ENCODE peak calls at places on chromosomes 11 and 22, in seven cellular contexts. S is pancreas, W is right atrium auricular region, J is IMR-90, Q is heart left ventricle, G is fibroblast of lung, X is tibial nerve. C is an unnamed sample.

GRCh38 chr11:11444800-11445126 is 91.7 kb upstream of the CSNK2A3 start:
- DNase-seq in S (no peak), W (no peak), J (no peak), Q (no peak), G (no peak), X (no peak), C (no peak)

GRCh38 chr11:114247070-114247789 is 49.0 kb upstream of the NNMT start:
- DNase-seq in S (no peak), W (no peak), J (no peak), Q (no peak), G (no peak), X (no peak), C (no peak)

GRCh38 chr11:34262601-34263081 is 95.2 kb downstream of the ABTB2 start:
- DNase-seq in S (no peak), W (no peak), J (no peak), Q (no peak), G (no peak), X (no peak), C (no peak)

GRCh38 chr22:36744791-36745190 is 31.1 kb downstream of the IFT27 start:
- DNase-seq in S (peak), W (no peak), J (no peak), Q (no peak), G (no peak), X (no peak), C (no peak)

GRCh38 chr11:45929486-45930030 is 7.1 kb downstream of the LARGE2 start:
- DNase-seq in S (no peak), W (no peak), J (no peak), Q (no peak), G (no peak), X (no peak), C (no peak)

GRCh38 chr11:9619971-9620370 is 43.9 kb upstream of the SWAP70 start:
- DNase-seq in S (no peak), W (no peak), J (no peak), Q (no peak), G (no peak), X (no peak), C (no peak)

GRCh38 chr11:20483931-20484330 is 96.4 kb downstream of the PRMT3 start:
- DNase-seq in S (no peak), W (no peak), J (peak), Q (no peak), G (no peak), X (no peak), C (no peak)

GRCh38 chr11:58577441-58578135 is 1.3 kb upstream of the ZFP91 start:
- DNase-seq in S (peak), W (peak), J (peak), Q (peak), G (peak), X (peak), C (no peak)

GRCh38 chr22:42432020-42432596 is at the start of gene NFAM1:
- DNase-seq in S (no peak), W (no peak), J (no peak), Q (peak), G (no peak), X (no peak), C (no peak)

GRCh38 chr11:110123003-110123402 is 29.8 kb downstream of the ZC3H12C start:
- DNase-seq in S (no peak), W (no peak), J (peak), Q (no peak), G (peak), X (no peak), C (no peak)

GRCh38 chr11:103529217-103529684 is 420.0 kb downstream of the DYNC2H1 start:
- DNase-seq in S (no peak), W (no peak), J (peak), Q (no peak), G (peak), X (no peak), C (peak)

GRCh38 chr11:86182976-86183584 is 61.5 kb upstream of the EED start:
- DNase-seq in S (no peak), W (no peak), J (peak), Q (no peak), G (no peak), X (no peak), C (no peak)

GRCh38 chr22:35377735-35378134 is 3.2 kb upstream of the HMOX1 start:
- DNase-seq in S (no peak), W (no peak), J (no peak), Q (no peak), G (no peak), X (no peak), C (no peak)

GRCh38 chr11:66845876-66846212 is 2.6 kb downstream of the RCE1 start:
- DNase-seq in S (no peak), W (no peak), J (no peak), Q (no peak), G (no peak), X (no peak), C (no peak)

GRCh38 chr11:33959855-33960400 is 68.1 kb upstream of the LMO2 start:
- DNase-seq in S (no peak), W (no peak), J (no peak), Q (no peak), G (no peak), X (no peak), C (no peak)

GRCh38 chr11:107043242-107043991 is 25.1 kb upstream of the GUCY1A2 start:
- DNase-seq in S (no peak), W (no peak), J (peak), Q (no peak), G (peak), X (no peak), C (no peak)

GRCh38 chr11:46352063-46352841 is 5.0 kb downstream of the DGKZ start:
- DNase-seq in S (peak), W (no peak), J (no peak), Q (peak), G (peak), X (no peak), C (no peak)

GRCh38 chr11:119618208-119618909 is 110.6 kb downstream of the NECTIN1 start:
- DNase-seq in S (no peak), W (peak), J (no peak), Q (no peak), G (no peak), X (no peak), C (peak)

GRCh38 chr22:41021039-41021654 is 70.0 kb downstream of the RBX1 start:
- DNase-seq in S (peak), W (no peak), J (no peak), Q (no peak), G (no peak), X (no peak), C (no peak)

GRCh38 chr11:121291319-121291718 is 1.3 kb upstream of the SC5D start:
- DNase-seq in S (no peak), W (no peak), J (no peak), Q (no peak), G (no peak), X (no peak), C (no peak)

GRCh38 chr11:80616070-80616800 is 1175.4 kb upstream of the TENM4 start:
- DNase-seq in S (no peak), W (no peak), J (no peak), Q (no peak), G (no peak), X (no peak), C (no peak)

DNA sequence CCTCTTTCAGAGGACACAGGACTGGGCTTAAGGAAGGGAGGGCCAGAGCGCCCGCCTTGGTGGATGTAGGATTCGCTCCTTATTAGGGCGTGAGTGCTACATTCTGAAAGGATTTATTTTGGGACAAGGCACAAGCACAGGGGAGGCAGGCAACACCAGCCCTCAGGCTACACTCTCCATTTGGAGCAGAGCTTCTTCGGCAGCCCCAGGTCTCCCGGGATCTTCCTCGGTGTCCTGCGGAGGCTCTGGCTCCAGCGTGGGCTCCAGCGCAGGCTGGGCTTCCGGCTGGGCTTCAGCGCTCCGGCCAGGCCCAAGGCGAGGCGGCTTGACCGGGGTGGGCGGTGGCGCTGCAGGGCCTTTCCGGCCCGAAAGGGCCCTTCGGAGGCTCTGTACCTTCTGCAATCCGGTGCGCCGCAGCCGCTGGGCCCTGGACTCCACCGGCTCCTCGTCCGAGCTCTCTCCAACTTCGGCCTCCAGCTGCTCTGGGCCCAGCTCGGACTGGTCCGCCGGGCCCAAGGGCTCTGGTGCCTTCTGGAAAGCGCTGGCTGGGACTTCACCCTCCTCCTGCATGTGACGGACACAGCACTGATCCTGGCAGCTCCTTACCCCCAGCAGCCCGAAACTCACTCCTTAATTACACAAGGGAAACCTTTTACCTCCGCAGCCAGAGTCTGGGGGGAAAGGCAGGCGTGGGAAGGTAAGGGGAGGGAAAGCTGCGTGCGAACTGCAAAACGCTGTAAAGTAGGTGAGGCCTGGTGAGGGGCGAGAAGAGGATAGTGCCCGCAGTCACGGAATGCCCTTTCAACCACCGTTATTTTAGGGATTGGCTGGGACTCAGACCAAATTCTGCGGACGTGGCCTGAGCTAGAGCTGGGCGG is 1.1 kb downstream of the CAVIN3 start:
- DNase-seq in S (peak), W (peak), J (peak), Q (peak), G (peak), X (no peak), C (no peak)
- H3K27ac ChIP-seq in S (peak), W (peak), J (peak), Q (peak), G (peak), X (peak), C (peak)

GRCh38 chr11:1778141-1778911 is 14.6 kb upstream of the CTSD start:
- DNase-seq in S (no peak), W (no peak), J (no peak), Q (no peak), G (no peak), X (no peak), C (no peak)
- H3K27ac ChIP-seq in S (no peak), W (no peak), J (no peak), Q (no peak), G (no peak), X (no peak), C (no peak)

GRCh38 chr22:20885017-20885556 is 26.3 kb downstream of the SNAP29 start:
- DNase-seq in S (no peak), W (no peak), J (no peak), Q (no peak), G (no peak), X (no peak), C (no peak)
- H3K27ac ChIP-seq in S (peak), W (peak), J (no peak), Q (peak), G (no peak), X (no peak), C (no peak)

GRCh38 chr22:19713650-19714319 is 518 bp upstream of the SEPTIN5 start:
- DNase-seq in S (peak), W (no peak), J (no peak), Q (peak), G (no peak), X (no peak), C (no peak)
- H3K27ac ChIP-seq in S (no peak), W (peak), J (no peak), Q (no peak), G (no peak), X (no peak), C (no peak)

GRCh38 chr11:123218451-123218850 is 23.4 kb upstream of the CLMP start:
- DNase-seq in S (no peak), W (no peak), J (peak), Q (no peak), G (no peak), X (no peak), C (no peak)
- H3K27ac ChIP-seq in S (peak), W (no peak), J (peak), Q (no peak), G (no peak), X (no peak), C (no peak)

C was measured in caudate nucleus.